ENCODE peak calls at places on chromosomes 3 and 15, in five cellular contexts. P, Q, Y, L and V are unnamed samples.

GRCh38 chr3:194688207-194688711 is 2.6 kb downstream of the FAM43A start:
- DNase-seq in P (peak), Q (peak), Y (no peak), L (no peak), V (peak)

GRCh38 chr15:68330461-68330860 is 52.9 kb downstream of the FEM1B start:
- DNase-seq in P (no peak), Q (no peak), Y (no peak), L (no peak), V (no peak)

GRCh38 chr3:13192471-13193213 is 119.4 kb upstream of the IQSEC1 start:
- DNase-seq in P (peak), Q (no peak), Y (no peak), L (no peak), V (no peak)

GRCh38 chr3:114686624-114687023 is 392.8 kb downstream of the TIGIT start:
- DNase-seq in P (peak), Q (no peak), Y (no peak), L (no peak), V (no peak)

GRCh38 chr3:13093687-13094086 is 20.5 kb upstream of the IQSEC1 start:
- DNase-seq in P (no peak), Q (no peak), Y (no peak), L (no peak), V (no peak)

GRCh38 chr3:189311521-189311920 is 139.8 kb downstream of the TPRG1 start:
- DNase-seq in P (no peak), Q (no peak), Y (no peak), L (no peak), V (no peak)

GRCh38 chr3:71074416-71074815 is 509.1 kb downstream of the FOXP1 start:
- DNase-seq in P (no peak), Q (no peak), Y (no peak), L (no peak), V (no peak)

GRCh38 chr15:50247819-50248650 is 17.5 kb downstream of the HDC start:
- DNase-seq in P (no peak), Q (no peak), Y (peak), L (no peak), V (peak)

GRCh38 chr15:87293016-87293415 is 963.5 kb downstream of the NTRK3 start:
- DNase-seq in P (no peak), Q (no peak), Y (no peak), L (no peak), V (no peak)

GRCh38 chr3:86254480-86254879 is 736.5 kb downstream of the VGLL3 start:
- DNase-seq in P (no peak), Q (no peak), Y (no peak), L (no peak), V (no peak)

GRCh38 chr3:159852821-159853505 is 135.7 kb upstream of the IL12A start:
- DNase-seq in P (peak), Q (no peak), Y (no peak), L (peak), V (no peak)

GRCh38 chr3:189914799-189915198 is 205.9 kb downstream of the P3H2 start:
- DNase-seq in P (peak), Q (no peak), Y (no peak), L (peak), V (no peak)

GRCh38 chr3:40504636-40505430 is 1.0 kb upstream of the ZNF620 start:
- DNase-seq in P (peak), Q (no peak), Y (no peak), L (peak), V (no peak)

GRCh38 chr3:195796795-195797194 is 14.9 kb downstream of the MUC4 start:
- DNase-seq in P (no peak), Q (no peak), Y (no peak), L (no peak), V (no peak)

GRCh38 chr3:34012102-34012461 is 213.7 kb downstream of the PDCD6IP start:
- DNase-seq in P (peak), Q (no peak), Y (no peak), L (peak), V (no peak)

GRCh38 chr3:41064070-41064469 is 135.2 kb upstream of the CTNNB1 start:
- DNase-seq in P (no peak), Q (no peak), Y (no peak), L (no peak), V (no peak)

GRCh38 chr15:63122002-63122893 is 587 bp downstream of the LACTB start:
- DNase-seq in P (peak), Q (peak), Y (peak), L (peak), V (peak)

GRCh38 chr3:1275495-1275894 is 182.7 kb downstream of the CNTN6 start:
- DNase-seq in P (no peak), Q (no peak), Y (no peak), L (no peak), V (no peak)

GRCh38 chr3:29644956-29645661 is 364.2 kb downstream of the RBMS3 start:
- DNase-seq in P (no peak), Q (no peak), Y (no peak), L (no peak), V (no peak)

GRCh38 chr15:84824260-84824690 is 7.1 kb downstream of the ALPK3 start:
- DNase-seq in P (no peak), Q (no peak), Y (no peak), L (no peak), V (no peak)

GRCh38 chr15:84734794-84735479 is 13.5 kb upstream of the ZNF592 start:
- DNase-seq in P (no peak), Q (peak), Y (peak), L (no peak), V (peak)

GRCh38 chr3:141485578-141486415 is 1.0 kb upstream of the RASA2 start:
- DNase-seq in P (peak), Q (no peak), Y (no peak), L (peak), V (no peak)

GRCh38 chr3:132629928-132630327 is 29.7 kb downstream of the ACAD11 start:
- DNase-seq in P (no peak), Q (no peak), Y (no peak), L (peak), V (no peak)

GRCh38 chr3:159130108-159130507 is 328.3 kb downstream of the MFSD1 start:
- DNase-seq in P (no peak), Q (no peak), Y (no peak), L (no peak), V (no peak)

GRCh38 chr15:78950906-78951840 is 6.3 kb upstream of the CTSH start:
- DNase-seq in P (no peak), Q (no peak), Y (no peak), L (no peak), V (no peak)

GRCh38 chr3:67647390-67647878 is 7.0 kb downstream of the SUCLG2 start:
- DNase-seq in P (peak), Q (no peak), Y (no peak), L (peak), V (no peak)

GRCh38 chr15:56919708-56920637 is 1.5 kb downstream of the TCF12 start:
- DNase-seq in P (peak), Q (no peak), Y (no peak), L (peak), V (no peak)

GRCh38 chr3:129606522-129607390 is at the start of gene PLXND1:
- DNase-seq in P (peak), Q (no peak), Y (peak), L (peak), V (no peak)

GRCh38 chr3:9216736-9217135 is 32.7 kb downstream of the SRGAP3 start:
- DNase-seq in P (peak), Q (no peak), Y (no peak), L (no peak), V (no peak)

GRCh38 chr3:10511809-10512494 is 6.6 kb upstream of the ATP2B2 start:
- DNase-seq in P (peak), Q (no peak), Y (no peak), L (no peak), V (no peak)

GRCh38 chr3:51982352-51982837 is 940 bp upstream of the ACY1 start:
- DNase-seq in P (peak), Q (no peak), Y (no peak), L (peak), V (no peak)